ENCODE peak calls at places on chromosomes 3 and 15, in seven cellular contexts. G is sigmoid colon, D is esophagus muscularis mucosa, X is H1, R is spleen, F is breast epithelium, V is vagina. H is an unnamed sample.
A peak's percentile ranks its signal among the peaks of the same experiment; 100 is the strongest.

GRCh38 chr15:45279024-45279697 is 27.1 kb downstream of the SLC28A2 start:
- DNase-seq in G (peak; percentile 99), D (peak; percentile 100), X (peak; percentile 63), R (peak; percentile 96), F (peak; percentile 99), V (peak; percentile 98), H (peak; percentile 99)

GRCh38 chr3:46239952-46240351 is 2.3 kb upstream of the CCR3 start:
- DNase-seq in G (no peak), D (no peak), X (no peak), R (no peak), F (no peak), V (no peak), H (no peak)

GRCh38 chr3:152656207-152657001 is 178.5 kb upstream of the P2RY1 start:
- DNase-seq in G (no peak), D (no peak), X (no peak), R (no peak), F (no peak), V (no peak), H (no peak)

GRCh38 chr3:78497692-78498091 is 1270.1 kb downstream of the ROBO1 start:
- DNase-seq in G (no peak), D (no peak), X (no peak), R (no peak), F (no peak), V (no peak), H (no peak)

GRCh38 chr3:14435175-14436011 is 33.0 kb downstream of the SLC6A6 start:
- DNase-seq in G (no peak), D (no peak), X (no peak), R (no peak), F (no peak), V (no peak), H (no peak)

GRCh38 chr3:58356054-58356453 is 23.4 kb downstream of the PXK start:
- DNase-seq in G (no peak), D (no peak), X (no peak), R (peak; percentile 86), F (no peak), V (no peak), H (peak; percentile 13)

GRCh38 chr3:187878776-187879524 is 133.7 kb upstream of the BCL6 start:
- DNase-seq in G (no peak), D (no peak), X (no peak), R (no peak), F (no peak), V (no peak), H (no peak)

GRCh38 chr3:183481582-183481981 is 53.2 kb upstream of the MCF2L2 start:
- DNase-seq in G (no peak), D (peak; percentile 14), X (no peak), R (no peak), F (no peak), V (no peak), H (no peak)

GRCh38 chr3:189488241-189488767 is 142.9 kb upstream of the TP63 start:
- DNase-seq in G (no peak), D (no peak), X (peak; percentile 0), R (no peak), F (no peak), V (no peak), H (no peak)

GRCh38 chr15:84725001-84725491 is 9.1 kb upstream of the SEC11A start:
- DNase-seq in G (no peak), D (no peak), X (no peak), R (no peak), F (no peak), V (no peak), H (no peak)

GRCh38 chr3:117898722-117899121 is 1135.9 kb downstream of the IGSF11 start:
- DNase-seq in G (no peak), D (no peak), X (no peak), R (no peak), F (no peak), V (no peak), H (no peak)

GRCh38 chr3:28008235-28008634 is 233.2 kb upstream of the CMC1 start:
- DNase-seq in G (no peak), D (no peak), X (no peak), R (no peak), F (no peak), V (no peak), H (no peak)

GRCh38 chr3:126939347-126939735 is 43.6 kb upstream of the PLXNA1 start:
- DNase-seq in G (no peak), D (no peak), X (no peak), R (peak; percentile 24), F (no peak), V (no peak), H (no peak)

GRCh38 chr3:14345496-14346150 is 56.8 kb upstream of the SLC6A6 start:
- DNase-seq in G (no peak), D (no peak), X (no peak), R (no peak), F (no peak), V (no peak), H (no peak)

GRCh38 chr15:57769266-57769665 is 62.8 kb downstream of the POLR2M start:
- DNase-seq in G (peak; percentile 71), D (no peak), X (no peak), R (no peak), F (no peak), V (no peak), H (no peak)

GRCh38 chr15:61916104-61916503 is 144.1 kb downstream of the VPS13C start:
- DNase-seq in G (no peak), D (no peak), X (no peak), R (no peak), F (no peak), V (no peak), H (no peak)

GRCh38 chr15:70214266-70214665 is 116.5 kb upstream of the TLE3 start:
- DNase-seq in G (no peak), D (no peak), X (no peak), R (no peak), F (no peak), V (no peak), H (no peak)

GRCh38 chr3:71438904-71439303 is 144.6 kb downstream of the FOXP1 start:
- DNase-seq in G (no peak), D (no peak), X (no peak), R (no peak), F (no peak), V (no peak), H (no peak)
- H3K4me1 ChIP-seq in G (peaks cover 33% of the 10 kb centered on the region), D (peaks cover 64% of the 10 kb centered on the region), X (no peaks in the 10 kb centered on the region), R (peaks cover 63% of the 10 kb centered on the region), F (peaks cover 15% of the 10 kb centered on the region), V (peaks cover 75% of the 10 kb centered on the region), H (no peaks in the 10 kb centered on the region)

GRCh38 chr15:38844683-38845195 is 280.1 kb upstream of the RASGRP1 start:
- DNase-seq in G (no peak), D (no peak), X (no peak), R (no peak), F (no peak), V (no peak), H (no peak)

GRCh38 chr15:38846351-38846750 is 281.7 kb upstream of the RASGRP1 start:
- DNase-seq in G (no peak), D (no peak), X (no peak), R (no peak), F (no peak), V (no peak), H (no peak)

GRCh38 chr15:38842991-38843610 is 278.5 kb upstream of the RASGRP1 start:
- DNase-seq in G (no peak), D (no peak), X (no peak), R (no peak), F (no peak), V (no peak), H (no peak)

DNA sequence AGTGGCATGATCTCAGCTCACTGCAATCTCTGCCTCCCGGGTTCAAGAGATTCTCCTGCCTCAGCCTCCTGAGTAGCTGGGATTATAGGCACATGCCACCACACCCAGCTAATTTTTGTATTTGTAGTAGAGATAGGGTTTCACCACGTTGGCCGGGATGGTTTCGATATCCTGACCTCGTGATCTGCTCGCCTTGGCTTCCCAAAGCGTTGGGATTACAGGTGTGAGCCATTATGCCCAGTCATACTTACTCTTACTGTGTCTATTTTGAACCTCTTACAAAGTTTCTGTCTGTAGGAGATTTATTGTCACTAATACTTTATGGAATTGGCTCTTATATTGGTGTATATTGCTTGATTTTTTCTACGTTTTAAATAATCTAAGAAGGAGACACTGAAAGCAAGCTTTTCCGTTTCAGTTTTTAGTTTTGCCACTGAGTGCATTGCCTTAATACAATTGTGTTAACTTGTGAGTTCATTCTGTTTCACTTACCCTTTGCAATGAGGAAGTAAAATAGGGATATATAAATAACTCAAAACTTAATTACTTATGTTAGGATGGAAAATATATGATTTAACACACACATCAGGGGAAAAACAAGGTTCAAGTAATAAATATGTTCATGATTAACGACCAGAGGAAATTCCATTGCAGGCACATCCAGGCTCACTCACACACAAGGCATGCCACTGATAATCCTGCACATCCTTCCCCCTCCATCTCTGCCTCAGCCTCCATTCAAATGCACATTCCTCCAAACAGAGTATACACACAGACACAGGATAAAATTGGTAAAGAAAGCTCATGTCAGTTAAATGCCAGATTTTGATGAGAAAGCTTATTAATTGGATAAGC is 279.3 kb upstream of the RASGRP1 start:
- DNase-seq in G (no peak), D (no peak), X (no peak), R (no peak), F (no peak), V (no peak), H (no peak)
- TF ChIP-seq POLR2AphosphoS5 in G (no peak), D (no peak), X (no peak), R (no peak), F (no peak), V (no peak), H (no peak)

GRCh38 chr15:101428758-101429157 is 60.7 kb downstream of the PCSK6 start:
- DNase-seq in G (no peak), D (no peak), X (no peak), R (peak; percentile 68), F (no peak), V (no peak), H (no peak)
- H3K4me1 ChIP-seq in G (no peaks in the 10 kb centered on the region), D (no peaks in the 10 kb centered on the region), X (peaks cover 12% of the 10 kb centered on the region), R (peaks cover 12% of the 10 kb centered on the region), F (no peaks in the 10 kb centered on the region), V (no peaks in the 10 kb centered on the region), H (no peaks in the 10 kb centered on the region)

GRCh38 chr15:66489179-66489791 is 8.3 kb downstream of the SNAPC5 start:
- DNase-seq in G (no peak), D (no peak), X (no peak), R (no peak), F (no peak), V (no peak), H (no peak)

GRCh38 chr15:66494262-66494661 is 3.3 kb downstream of the SNAPC5 start:
- DNase-seq in G (no peak), D (no peak), X (no peak), R (no peak), F (no peak), V (no peak), H (no peak)

GRCh38 chr15:66488525-66488924 is 9.0 kb downstream of the SNAPC5 start:
- DNase-seq in G (no peak), D (no peak), X (no peak), R (no peak), F (no peak), V (no peak), H (no peak)

GRCh38 chr15:66486887-66487286 is 10.7 kb downstream of the SNAPC5 start:
- DNase-seq in G (no peak), D (no peak), X (no peak), R (no peak), F (no peak), V (no peak), H (no peak)

DNA sequence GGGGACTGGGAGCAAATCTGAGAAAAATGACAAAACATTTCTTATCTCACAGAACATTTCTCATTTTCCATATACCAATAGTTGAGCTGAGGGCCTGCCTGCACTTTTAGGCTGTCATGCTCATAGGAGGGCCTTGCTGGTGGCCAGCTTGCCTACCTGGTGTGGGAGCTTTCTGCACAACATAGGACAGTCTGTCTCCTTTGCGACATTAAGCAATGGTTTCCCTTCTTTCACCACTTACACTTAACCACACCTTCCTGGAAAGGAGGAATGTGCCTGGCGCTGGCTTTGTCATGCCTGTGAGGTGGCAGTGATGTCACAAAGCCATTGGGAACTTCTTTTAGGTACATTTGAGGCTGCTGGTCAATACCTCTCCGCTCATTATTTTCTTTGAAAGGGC is 5.7 kb downstream of the SNAPC5 start:
- DNase-seq in G (no peak), D (no peak), X (no peak), R (no peak), F (no peak), V (no peak), H (no peak)
- TF ChIP-seq POLR2AphosphoS5 in G (no peak), D (no peak), X (no peak), R (no peak), F (no peak), V (no peak), H (no peak)